ENCODE peak calls at places on chromosomes 7 and 10, in six cellular contexts. L is thyroid gland, J is uterus, C is right lobe of liver, Q is GM12891, R is Peyer's patch. D is an unnamed sample.
A peak's percentile ranks its signal among the peaks of the same experiment; 100 is the strongest.

GRCh38 chr7:93147358-93147757 is 827 bp downstream of the SAMD9L start:
- DNase-seq in L (peak; percentile 57), J (no peak), C (no peak), Q (peak; percentile 17), R (peak; percentile 39), D (no peak)

GRCh38 chr7:47503283-47503682 is 78.6 kb downstream of the TNS3 start:
- DNase-seq in L (peak; percentile 37), J (no peak), C (no peak), Q (no peak), R (no peak), D (no peak)

GRCh38 chr10:96584035-96584434 is 2.8 kb downstream of the TM9SF3 start:
- DNase-seq in L (no peak), J (no peak), C (no peak), Q (no peak), R (no peak), D (no peak)

GRCh38 chr7:74275401-74275881 is 13.8 kb upstream of the CLIP2 start:
- DNase-seq in L (no peak), J (no peak), C (no peak), Q (no peak), R (no peak), D (no peak)

GRCh38 chr10:72658696-72659400 is 33.0 kb upstream of the MICU1 start:
- DNase-seq in L (no peak), J (no peak), C (no peak), Q (no peak), R (no peak), D (no peak)

GRCh38 chr10:11058965-11059364 is 41.3 kb downstream of the CELF2 start:
- DNase-seq in L (no peak), J (no peak), C (no peak), Q (no peak), R (no peak), D (no peak)

GRCh38 chr10:129784286-129784685 is 179.8 kb downstream of the EBF3 start:
- DNase-seq in L (no peak), J (no peak), C (no peak), Q (no peak), R (no peak), D (no peak)

GRCh38 chr10:77989081-77989724 is 40.1 kb downstream of the POLR3A start:
- DNase-seq in L (no peak), J (peak; percentile 8), C (no peak), Q (no peak), R (no peak), D (no peak)

GRCh38 chr10:15103513-15103912 is 6.4 kb downstream of the RPP38 start:
- DNase-seq in L (no peak), J (no peak), C (no peak), Q (no peak), R (no peak), D (no peak)

GRCh38 chr7:18843979-18844378 is 273.5 kb downstream of the TWIST1 start:
- DNase-seq in L (no peak), J (no peak), C (no peak), Q (no peak), R (no peak), D (no peak)

GRCh38 chr7:101947899-101948298 is 130.5 kb downstream of the CUX1 start:
- DNase-seq in L (no peak), J (peak; percentile 85), C (peak; percentile 83), Q (no peak), R (no peak), D (no peak)

GRCh38 chr10:69317175-69318086 is 39.1 kb downstream of the HK1 start:
- DNase-seq in L (no peak), J (no peak), C (no peak), Q (peak; percentile 59), R (peak; percentile 34), D (no peak)

GRCh38 chr10:69318997-69319727 is 40.9 kb downstream of the HK1 start:
- DNase-seq in L (peak; percentile 83), J (peak; percentile 81), C (peak; percentile 66), Q (peak; percentile 51), R (peak; percentile 67), D (no peak)

GRCh38 chr10:69316313-69317059 is 38.2 kb downstream of the HK1 start:
- DNase-seq in L (peak; percentile 11), J (peak; percentile 36), C (no peak), Q (no peak), R (no peak), D (peak; percentile 87)

GRCh38 chr10:69319911-69320316 is 41.6 kb downstream of the HK1 start:
- DNase-seq in L (peak; percentile 31), J (peak; percentile 17), C (no peak), Q (no peak), R (no peak), D (no peak)

GRCh38 chr10:69318087-69318996 is 40.0 kb downstream of the HK1 start:
- DNase-seq in L (peak; percentile 91), J (peak; percentile 81), C (peak; percentile 80), Q (peak; percentile 96), R (peak; percentile 89), D (peak; percentile 96)
- TF ChIP-seq POLR2A in L (peak; percentile 76), J (peak; percentile 79), C (peak; percentile 61), Q (no peak), R (peak; percentile 77), D (peak; percentile 80)

GRCh38 chr7:1120791-1121190 is 32.9 kb downstream of the GPER1 start:
- DNase-seq in L (no peak), J (no peak), C (no peak), Q (no peak), R (no peak), D (no peak)
- TF ChIP-seq POLR2A in L (no peak), J (no peak), C (no peak), Q (no peak), R (no peak), D (no peak)

GRCh38 chr7:27107391-27107900 is 5.0 kb upstream of the HOXA2 start:
- DNase-seq in L (no peak), J (no peak), C (no peak), Q (no peak), R (no peak), D (no peak)

GRCh38 chr7:27108390-27109127 is 6.1 kb upstream of the HOXA2 start:
- DNase-seq in L (no peak), J (no peak), C (no peak), Q (no peak), R (no peak), D (no peak)

GRCh38 chr7:27106906-27107250 is 4.4 kb upstream of the HOXA2 start:
- DNase-seq in L (no peak), J (no peak), C (no peak), Q (no peak), R (no peak), D (no peak)

GRCh38 chr7:27106181-27106905 is 3.9 kb upstream of the HOXA2 start:
- DNase-seq in L (no peak), J (no peak), C (no peak), Q (no peak), R (no peak), D (no peak)

DNA sequence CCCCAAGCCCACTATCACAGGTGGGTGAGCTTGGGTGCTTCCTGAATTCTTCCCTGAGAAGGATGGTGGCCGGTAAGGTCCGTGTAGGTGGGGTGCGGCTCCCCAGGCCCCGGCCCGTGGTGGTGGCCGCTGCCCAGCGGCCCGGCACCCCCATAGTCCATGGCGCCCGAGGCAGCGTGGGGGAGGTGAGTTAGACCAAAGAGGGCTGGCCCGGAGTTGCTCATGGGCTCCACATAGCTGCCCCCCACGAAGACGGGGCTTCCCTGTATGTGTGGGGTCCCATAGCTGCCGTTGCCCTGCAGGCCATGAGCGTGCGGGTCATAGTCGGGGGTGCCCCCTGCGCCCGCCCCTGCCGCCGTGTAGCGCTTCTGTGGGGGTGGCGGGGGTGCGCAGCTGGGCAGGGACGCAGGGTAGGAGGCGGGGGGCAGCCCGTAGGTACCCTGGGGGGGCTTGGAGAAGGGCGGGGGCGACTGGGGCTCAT is 5.5 kb upstream of the HOXA2 start:
- DNase-seq in L (no peak), J (no peak), C (no peak), Q (no peak), R (no peak), D (no peak)
- TF ChIP-seq POLR2A in L (no peak), J (no peak), C (no peak), Q (no peak), R (no peak), D (no peak)

DNA sequence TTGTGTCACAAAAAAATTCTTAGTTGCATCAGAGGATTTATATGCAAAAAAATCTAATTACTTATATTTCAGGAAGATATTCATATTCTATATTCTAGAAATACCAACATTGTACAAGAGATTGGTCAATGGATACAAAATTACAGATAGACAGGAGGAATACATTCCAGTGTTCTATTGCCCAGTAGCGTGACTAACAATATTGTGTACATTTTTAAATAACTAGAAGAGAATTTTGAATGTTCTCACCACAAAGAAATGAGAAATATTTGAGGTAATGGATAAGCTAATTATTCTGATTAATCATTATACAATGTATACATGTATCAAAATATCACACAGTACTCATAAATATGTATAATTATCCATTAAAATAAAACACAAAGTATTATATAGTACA is 253.3 kb downstream of the IPMK start:
- DNase-seq in L (no peak), J (no peak), C (no peak), Q (no peak), R (no peak), D (no peak)
- TF ChIP-seq POLR2A in L (no peak), J (no peak), C (no peak), Q (no peak), R (no peak), D (no peak)

D was measured in H54.